ENCODE peak calls at places on chromosomes 12 and 14, in eight cellular contexts. One of them, this sample, is unnamed.

GRCh38 chr12:49662998-49663843 is 39.9 kb downstream of the PRPF40B start:
- DNase-seq in Peyer's patch: peak
- DNase-seq in HFF-Myc: peak
- DNase-seq in cardiac muscle cell: peak
- DNase-seq in fibroblast of the aortic adventitia: peak
- DNase-seq in GM12865: peak
- DNase-seq in left ventricle myocardium inferior: peak
- DNase-seq in kidney epithelial cell: no peak
- DNase-seq in this sample: no peak

GRCh38 chr14:90498198-90498597 is 101.4 kb downstream of the CALM1 start:
- DNase-seq in Peyer's patch: no peak
- DNase-seq in HFF-Myc: no peak
- DNase-seq in cardiac muscle cell: no peak
- DNase-seq in fibroblast of the aortic adventitia: no peak
- DNase-seq in GM12865: no peak
- DNase-seq in left ventricle myocardium inferior: no peak
- DNase-seq in kidney epithelial cell: no peak
- DNase-seq in this sample: no peak

GRCh38 chr14:103716091-103716801 is 636 bp downstream of the ZFYVE21 start:
- DNase-seq in Peyer's patch: no peak
- DNase-seq in HFF-Myc: no peak
- DNase-seq in cardiac muscle cell: peak
- DNase-seq in fibroblast of the aortic adventitia: peak
- DNase-seq in GM12865: no peak
- DNase-seq in left ventricle myocardium inferior: no peak
- DNase-seq in kidney epithelial cell: no peak
- DNase-seq in this sample: no peak

GRCh38 chr14:62289471-62289870 is 527.3 kb downstream of the SNAPC1 start:
- DNase-seq in Peyer's patch: no peak
- DNase-seq in HFF-Myc: no peak
- DNase-seq in cardiac muscle cell: no peak
- DNase-seq in fibroblast of the aortic adventitia: peak
- DNase-seq in GM12865: no peak
- DNase-seq in left ventricle myocardium inferior: no peak
- DNase-seq in kidney epithelial cell: no peak
- DNase-seq in this sample: no peak

GRCh38 chr12:15852383-15852782 is 29.8 kb upstream of the STRAP start:
- DNase-seq in Peyer's patch: no peak
- DNase-seq in HFF-Myc: no peak
- DNase-seq in cardiac muscle cell: peak
- DNase-seq in fibroblast of the aortic adventitia: peak
- DNase-seq in GM12865: no peak
- DNase-seq in left ventricle myocardium inferior: no peak
- DNase-seq in kidney epithelial cell: no peak
- DNase-seq in this sample: no peak

GRCh38 chr14:101634453-101635237 is 73.3 kb downstream of the DIO3 start:
- DNase-seq in Peyer's patch: no peak
- DNase-seq in HFF-Myc: no peak
- DNase-seq in cardiac muscle cell: no peak
- DNase-seq in fibroblast of the aortic adventitia: no peak
- DNase-seq in GM12865: no peak
- DNase-seq in left ventricle myocardium inferior: no peak
- DNase-seq in kidney epithelial cell: no peak
- DNase-seq in this sample: no peak

GRCh38 chr12:122969657-122970056 is 3.4 kb upstream of the ABCB9 start:
- DNase-seq in Peyer's patch: no peak
- DNase-seq in HFF-Myc: no peak
- DNase-seq in cardiac muscle cell: no peak
- DNase-seq in fibroblast of the aortic adventitia: no peak
- DNase-seq in GM12865: no peak
- DNase-seq in left ventricle myocardium inferior: no peak
- DNase-seq in kidney epithelial cell: no peak
- DNase-seq in this sample: no peak

GRCh38 chr12:131471271-131471905 is 239.5 kb upstream of the SFSWAP start:
- DNase-seq in Peyer's patch: no peak
- DNase-seq in HFF-Myc: no peak
- DNase-seq in cardiac muscle cell: no peak
- DNase-seq in fibroblast of the aortic adventitia: no peak
- DNase-seq in GM12865: no peak
- DNase-seq in left ventricle myocardium inferior: no peak
- DNase-seq in kidney epithelial cell: no peak
- DNase-seq in this sample: no peak

GRCh38 chr14:102262894-102263462 is 42.0 kb downstream of the MOK start:
- DNase-seq in Peyer's patch: no peak
- DNase-seq in HFF-Myc: no peak
- DNase-seq in cardiac muscle cell: peak
- DNase-seq in fibroblast of the aortic adventitia: peak
- DNase-seq in GM12865: no peak
- DNase-seq in left ventricle myocardium inferior: no peak
- DNase-seq in kidney epithelial cell: peak
- DNase-seq in this sample: no peak

GRCh38 chr14:26130690-26131089 is 467.1 kb downstream of the NOVA1 start:
- DNase-seq in Peyer's patch: no peak
- DNase-seq in HFF-Myc: no peak
- DNase-seq in cardiac muscle cell: no peak
- DNase-seq in fibroblast of the aortic adventitia: no peak
- DNase-seq in GM12865: no peak
- DNase-seq in left ventricle myocardium inferior: no peak
- DNase-seq in kidney epithelial cell: no peak
- DNase-seq in this sample: no peak

GRCh38 chr12:20188930-20189653 is 179.2 kb upstream of the PDE3A start:
- DNase-seq in Peyer's patch: no peak
- DNase-seq in HFF-Myc: no peak
- DNase-seq in cardiac muscle cell: peak
- DNase-seq in fibroblast of the aortic adventitia: no peak
- DNase-seq in GM12865: no peak
- DNase-seq in left ventricle myocardium inferior: no peak
- DNase-seq in kidney epithelial cell: no peak
- DNase-seq in this sample: no peak

GRCh38 chr12:43776498-43776897 is 17.7 kb downstream of the IRAK4 start:
- DNase-seq in Peyer's patch: no peak
- DNase-seq in HFF-Myc: no peak
- DNase-seq in cardiac muscle cell: peak
- DNase-seq in fibroblast of the aortic adventitia: peak
- DNase-seq in GM12865: peak
- DNase-seq in left ventricle myocardium inferior: no peak
- DNase-seq in kidney epithelial cell: no peak
- DNase-seq in this sample: no peak

GRCh38 chr12:95593266-95593871 is 42.1 kb upstream of the USP44 start:
- DNase-seq in Peyer's patch: no peak
- DNase-seq in HFF-Myc: no peak
- DNase-seq in cardiac muscle cell: no peak
- DNase-seq in fibroblast of the aortic adventitia: peak
- DNase-seq in GM12865: no peak
- DNase-seq in left ventricle myocardium inferior: peak
- DNase-seq in kidney epithelial cell: no peak
- DNase-seq in this sample: no peak

DNA sequence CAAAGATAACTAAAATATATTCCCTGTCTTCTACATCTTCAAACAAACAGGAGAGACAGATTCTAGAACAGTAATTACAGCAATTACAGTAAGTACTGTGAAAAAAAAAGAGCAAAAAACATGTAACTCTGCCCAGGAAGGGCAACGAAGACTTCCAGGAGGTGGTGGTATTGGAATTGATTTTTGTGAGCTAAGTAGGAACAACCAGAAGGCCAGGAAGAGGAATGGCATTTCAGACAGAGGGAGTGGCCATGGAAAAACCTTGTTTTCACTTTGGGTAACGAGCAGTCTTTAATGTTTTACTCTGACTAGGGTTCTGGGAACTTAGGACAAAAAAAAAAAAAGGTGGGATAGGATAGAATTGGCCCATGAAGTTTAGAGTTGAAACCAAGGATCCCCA is 196.3 kb upstream of the PLEKHG7 start:
- DNase-seq in Peyer's patch: no peak
- DNase-seq in HFF-Myc: no peak
- DNase-seq in cardiac muscle cell: no peak
- DNase-seq in fibroblast of the aortic adventitia: no peak
- DNase-seq in GM12865: no peak
- DNase-seq in left ventricle myocardium inferior: no peak
- DNase-seq in kidney epithelial cell: no peak
- DNase-seq in this sample: no peak
- TF ChIP-seq CTCF in Peyer's patch: no peak
- TF ChIP-seq CTCF in HFF-Myc: no peak
- TF ChIP-seq CTCF in cardiac muscle cell: no peak
- TF ChIP-seq CTCF in fibroblast of the aortic adventitia: no peak
- TF ChIP-seq CTCF in GM12865: no peak
- TF ChIP-seq CTCF in left ventricle myocardium inferior: peak
- TF ChIP-seq CTCF in kidney epithelial cell: no peak
- TF ChIP-seq CTCF in this sample: peak

DNA sequence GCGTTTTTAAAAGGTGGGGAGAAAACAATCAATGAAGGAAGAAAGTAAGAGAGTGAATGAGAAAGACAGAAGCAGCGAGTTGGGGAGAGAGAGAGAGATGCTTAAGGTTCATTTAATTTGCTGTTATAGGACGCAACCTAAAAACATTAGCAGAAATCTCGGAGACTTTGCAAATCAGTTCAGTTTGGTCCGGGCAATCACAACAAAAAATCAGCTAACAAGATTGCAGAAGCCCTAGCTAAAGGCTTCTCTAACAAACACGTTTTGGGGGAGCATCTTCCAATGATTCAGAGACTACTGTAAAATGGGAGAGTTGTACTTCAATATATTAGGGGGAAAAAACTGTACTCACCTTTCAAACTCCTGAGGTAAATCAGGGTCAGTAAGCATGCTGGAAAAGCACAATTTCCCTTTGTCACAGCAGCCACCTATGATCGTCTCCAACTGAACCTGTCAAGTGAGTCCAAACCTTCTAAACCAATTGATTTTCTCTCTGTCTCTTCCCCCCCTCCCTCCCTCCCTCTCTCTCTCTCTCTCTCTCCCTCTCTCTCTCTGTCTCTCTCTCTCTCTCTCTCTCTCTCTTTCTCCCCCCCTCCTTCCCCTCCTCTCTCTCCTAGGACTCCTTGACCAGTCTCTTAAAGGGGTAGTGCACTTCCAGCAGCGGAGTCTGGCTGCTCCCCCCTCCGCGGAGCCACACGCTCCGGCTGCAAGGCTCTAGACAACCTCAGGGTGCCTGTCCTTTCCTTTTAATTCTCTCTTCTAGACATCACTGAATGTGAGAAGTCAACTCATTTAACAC is at the start of gene SOX5:
- DNase-seq in Peyer's patch: no peak
- DNase-seq in HFF-Myc: no peak
- DNase-seq in cardiac muscle cell: peak
- DNase-seq in fibroblast of the aortic adventitia: peak
- DNase-seq in GM12865: no peak
- DNase-seq in left ventricle myocardium inferior: peak
- DNase-seq in kidney epithelial cell: peak
- DNase-seq in this sample: peak
- H3K4me3 ChIP-seq in Peyer's patch: no peak
- H3K4me3 ChIP-seq in HFF-Myc: no peak
- H3K4me3 ChIP-seq in cardiac muscle cell: peak
- H3K4me3 ChIP-seq in fibroblast of the aortic adventitia: peak
- H3K4me3 ChIP-seq in GM12865: no peak
- H3K4me3 ChIP-seq in left ventricle myocardium inferior: peak
- H3K4me3 ChIP-seq in kidney epithelial cell: peak
- H3K4me3 ChIP-seq in this sample: peak

GRCh38 chr12:4104722-4105244 is 168.8 kb upstream of the CCND2 start:
- DNase-seq in Peyer's patch: no peak
- DNase-seq in HFF-Myc: no peak
- DNase-seq in cardiac muscle cell: no peak
- DNase-seq in fibroblast of the aortic adventitia: no peak
- DNase-seq in GM12865: no peak
- DNase-seq in left ventricle myocardium inferior: no peak
- DNase-seq in kidney epithelial cell: no peak
- DNase-seq in this sample: no peak

DNA sequence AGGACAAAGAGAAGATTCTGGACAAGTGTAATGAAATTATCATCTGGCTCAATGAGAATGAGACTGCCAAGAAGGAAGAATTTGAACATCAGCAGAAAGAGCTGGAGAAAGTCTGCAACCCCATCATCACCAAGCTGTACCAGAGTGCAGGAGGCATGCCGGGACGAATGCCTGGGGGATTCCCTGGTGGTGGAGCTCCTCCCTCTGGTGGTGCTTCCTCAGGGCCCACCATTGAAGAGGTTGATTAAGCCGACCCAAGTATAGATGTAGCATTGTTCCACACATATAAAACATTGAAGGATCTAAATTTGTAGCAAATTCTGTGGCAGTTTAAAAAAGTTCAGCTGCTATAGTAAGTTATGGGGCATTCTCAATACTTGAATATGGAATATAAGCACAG is 174.3 kb upstream of the CCND2 start:
- DNase-seq in Peyer's patch: no peak
- DNase-seq in HFF-Myc: no peak
- DNase-seq in cardiac muscle cell: no peak
- DNase-seq in fibroblast of the aortic adventitia: no peak
- DNase-seq in GM12865: no peak
- DNase-seq in left ventricle myocardium inferior: no peak
- DNase-seq in kidney epithelial cell: no peak
- DNase-seq in this sample: no peak
- TF ChIP-seq CTCF in Peyer's patch: no peak
- TF ChIP-seq CTCF in HFF-Myc: peak
- TF ChIP-seq CTCF in cardiac muscle cell: no peak
- TF ChIP-seq CTCF in fibroblast of the aortic adventitia: no peak
- TF ChIP-seq CTCF in GM12865: no peak
- TF ChIP-seq CTCF in left ventricle myocardium inferior: no peak
- TF ChIP-seq CTCF in kidney epithelial cell: no peak
- TF ChIP-seq CTCF in this sample: no peak

GRCh38 chr12:31778687-31779086 is 49.9 kb upstream of the AMN1 start:
- DNase-seq in Peyer's patch: no peak
- DNase-seq in HFF-Myc: no peak
- DNase-seq in cardiac muscle cell: no peak
- DNase-seq in fibroblast of the aortic adventitia: no peak
- DNase-seq in GM12865: no peak
- DNase-seq in left ventricle myocardium inferior: no peak
- DNase-seq in kidney epithelial cell: no peak
- DNase-seq in this sample: no peak

GRCh38 chr12:31772186-31772585 is 43.4 kb upstream of the AMN1 start:
- DNase-seq in Peyer's patch: no peak
- DNase-seq in HFF-Myc: no peak
- DNase-seq in cardiac muscle cell: peak
- DNase-seq in fibroblast of the aortic adventitia: peak
- DNase-seq in GM12865: no peak
- DNase-seq in left ventricle myocardium inferior: no peak
- DNase-seq in kidney epithelial cell: no peak
- DNase-seq in this sample: no peak

GRCh38 chr12:31772685-31773222 is 43.9 kb upstream of the AMN1 start:
- DNase-seq in Peyer's patch: no peak
- DNase-seq in HFF-Myc: no peak
- DNase-seq in cardiac muscle cell: no peak
- DNase-seq in fibroblast of the aortic adventitia: no peak
- DNase-seq in GM12865: no peak
- DNase-seq in left ventricle myocardium inferior: no peak
- DNase-seq in kidney epithelial cell: no peak
- DNase-seq in this sample: no peak

GRCh38 chr12:31773223-31773750 is 44.5 kb upstream of the AMN1 start:
- DNase-seq in Peyer's patch: no peak
- DNase-seq in HFF-Myc: no peak
- DNase-seq in cardiac muscle cell: peak
- DNase-seq in fibroblast of the aortic adventitia: peak
- DNase-seq in GM12865: peak
- DNase-seq in left ventricle myocardium inferior: no peak
- DNase-seq in kidney epithelial cell: no peak
- DNase-seq in this sample: no peak

GRCh38 chr12:31773867-31774266 is 45.0 kb upstream of the AMN1 start:
- DNase-seq in Peyer's patch: no peak
- DNase-seq in HFF-Myc: no peak
- DNase-seq in cardiac muscle cell: peak
- DNase-seq in fibroblast of the aortic adventitia: no peak
- DNase-seq in GM12865: peak
- DNase-seq in left ventricle myocardium inferior: no peak
- DNase-seq in kidney epithelial cell: no peak
- DNase-seq in this sample: no peak
- H3K4me3 ChIP-seq in Peyer's patch: no peak
- H3K4me3 ChIP-seq in HFF-Myc: no peak
- H3K4me3 ChIP-seq in cardiac muscle cell: no peak
- H3K4me3 ChIP-seq in fibroblast of the aortic adventitia: no peak
- H3K4me3 ChIP-seq in GM12865: no peak
- H3K4me3 ChIP-seq in left ventricle myocardium inferior: no peak
- H3K4me3 ChIP-seq in kidney epithelial cell: no peak
- H3K4me3 ChIP-seq in this sample: no peak

GRCh38 chr12:8603858-8604257 is 8.8 kb downstream of the AICDA start:
- DNase-seq in Peyer's patch: no peak
- DNase-seq in HFF-Myc: no peak
- DNase-seq in cardiac muscle cell: no peak
- DNase-seq in fibroblast of the aortic adventitia: no peak
- DNase-seq in GM12865: no peak
- DNase-seq in left ventricle myocardium inferior: no peak
- DNase-seq in kidney epithelial cell: no peak
- DNase-seq in this sample: no peak
- TF ChIP-seq CTCF in Peyer's patch: peak
- TF ChIP-seq CTCF in HFF-Myc: no peak
- TF ChIP-seq CTCF in cardiac muscle cell: no peak
- TF ChIP-seq CTCF in fibroblast of the aortic adventitia: peak
- TF ChIP-seq CTCF in GM12865: peak
- TF ChIP-seq CTCF in left ventricle myocardium inferior: no peak
- TF ChIP-seq CTCF in kidney epithelial cell: peak
- TF ChIP-seq CTCF in this sample: peak

This sample was measured in epithelial cell of proximal tubule.